ENCODE peak calls at places on chromosomes 2 and 18, in nine cellular contexts. J is NCI-H146; N is HuH-7.5; K is HEK293T; A is IMR-90; I is heart right ventricle; Q is smooth muscle cell of the brain vasculature; R is stimulated activated CD4-positive, alpha-beta T cell treated with anti-CD3 and anti-CD28 coated beads, Interleukin-2, amount 100 ng/mL, for 24 hours; L is left ventricle myocardium superior. O is an unnamed sample.

GRCh38 chr2:240252191-240252871 is 111.9 kb upstream of the OTOS start:
- DNase-seq in J (no peak), N (no peak), K (no peak), A (no peak), I (no peak), Q (no peak), R (no peak), L (no peak), O (no peak)

GRCh38 chr2:109247340-109247739 is 118.3 kb downstream of the SH3RF3 start:
- DNase-seq in J (no peak), N (no peak), K (no peak), A (no peak), I (no peak), Q (no peak), R (no peak), L (no peak), O (no peak)

GRCh38 chr18:76412010-76412817 is 82.8 kb downstream of the ZNF516 start:
- DNase-seq in J (no peak), N (no peak), K (no peak), A (no peak), I (no peak), Q (no peak), R (no peak), L (no peak), O (no peak)

GRCh38 chr2:233468047-233468745 is 98.4 kb downstream of the USP40 start:
- DNase-seq in J (no peak), N (no peak), K (no peak), A (no peak), I (no peak), Q (no peak), R (no peak), L (no peak), O (no peak)

GRCh38 chr2:221641181-221641871 is 69.2 kb upstream of the EPHA4 start:
- DNase-seq in J (no peak), N (no peak), K (no peak), A (no peak), I (no peak), Q (no peak), R (no peak), L (no peak), O (peak)

GRCh38 chr2:12048551-12048950 is 302.1 kb downstream of the LPIN1 start:
- DNase-seq in J (no peak), N (peak), K (peak), A (no peak), I (no peak), Q (no peak), R (no peak), L (no peak), O (no peak)

GRCh38 chr2:51782874-51783765 is 751.2 kb upstream of the NRXN1 start:
- DNase-seq in J (peak), N (peak), K (no peak), A (peak), I (no peak), Q (no peak), R (no peak), L (peak), O (no peak)

GRCh38 chr2:156653670-156654069 is 217.5 kb downstream of the GPD2 start:
- DNase-seq in J (no peak), N (no peak), K (no peak), A (no peak), I (no peak), Q (no peak), R (no peak), L (no peak), O (no peak)

GRCh38 chr2:115165529-115166109 is 723.2 kb downstream of the DPP10 start:
- DNase-seq in J (peak), N (no peak), K (no peak), A (peak), I (no peak), Q (no peak), R (no peak), L (no peak), O (peak)

GRCh38 chr18:76351961-76352581 is 143.0 kb downstream of the ZNF516 start:
- DNase-seq in J (peak), N (peak), K (peak), A (peak), I (peak), Q (no peak), R (no peak), L (peak), O (no peak)

GRCh38 chr2:160736148-160736547 is 242.5 kb upstream of the RBMS1 start:
- DNase-seq in J (no peak), N (no peak), K (no peak), A (no peak), I (no peak), Q (no peak), R (no peak), L (no peak), O (no peak)

GRCh38 chr18:13810950-13811485 is 12.9 kb upstream of the MC5R start:
- DNase-seq in J (no peak), N (no peak), K (no peak), A (no peak), I (no peak), Q (no peak), R (no peak), L (no peak), O (no peak)

GRCh38 chr2:216109962-216110614 is 940 bp downstream of the XRCC5 start:
- DNase-seq in J (peak), N (no peak), K (no peak), A (peak), I (no peak), Q (no peak), R (no peak), L (no peak), O (peak)